ENCODE peak calls at places on chromosomes 3 and 15, in seven cellular contexts. N, E, J, T, L, H and S are unnamed samples.

GRCh38 chr3:105904683-105905320 is 36.0 kb upstream of the CBLB start:
- DNase-seq in J (no peak), E (no peak), T (no peak), N (no peak), L (no peak), H (no peak), S (no peak)

GRCh38 chr15:78509726-78510312 is 2.4 kb downstream of the HYKK start:
- DNase-seq in L (no peak), E (no peak), N (no peak), H (no peak), T (no peak), J (no peak), S (no peak)

GRCh38 chr3:126523745-126524428 is at the start of gene CHST13:
- DNase-seq in H (no peak), T (no peak), N (no peak), E (no peak), L (peak; percentile 79), J (no peak), S (no peak)

GRCh38 chr3:158097571-158098553 is 8.4 kb downstream of the SHOX2 start:
- DNase-seq in E (no peak), H (peak; percentile 60), J (no peak), N (peak; percentile 84), T (no peak), L (peak; percentile 88), S (no peak)

GRCh38 chr15:51390239-51390931 is 48.9 kb downstream of the GLDN start:
- DNase-seq in J (no peak), N (peak; percentile 34), T (no peak), H (no peak), E (no peak), L (no peak), S (no peak)

GRCh38 chr3:176939022-176939817 is 258.1 kb downstream of the TBL1XR1 start:
- DNase-seq in J (no peak), L (peak; percentile 57), H (no peak), E (peak; percentile 65), N (no peak), T (peak; percentile 67), S (peak; percentile 56)

GRCh38 chr3:70006089-70006488 is 6.6 kb downstream of the SAMMSON start:
- DNase-seq in T (no peak), J (no peak), N (no peak), E (no peak), H (no peak), L (no peak), S (no peak)

GRCh38 chr3:9352917-9353823 is 9.7 kb upstream of the THUMPD3 start:
- DNase-seq in N (peak; percentile 88), H (no peak), L (peak; percentile 86), E (no peak), T (peak; percentile 43), J (no peak), S (no peak)

GRCh38 chr3:13932578-13933295 is 52.9 kb upstream of the WNT7A start:
- DNase-seq in T (no peak), E (no peak), H (no peak), J (no peak), N (no peak), L (no peak), S (no peak)

GRCh38 chr3:63886843-63887242 is 23.2 kb downstream of the ATXN7 start:
- DNase-seq in L (no peak), E (no peak), H (no peak), J (no peak), N (no peak), T (no peak), S (no peak)

GRCh38 chr3:171142985-171143384 is 116.5 kb upstream of the SLC2A2 start:
- DNase-seq in E (peak; percentile 26), L (no peak), T (peak; percentile 35), N (no peak), H (no peak), J (no peak), S (no peak)

GRCh38 chr3:5072100-5072816 is 49.8 kb upstream of the ARL8B start:
- DNase-seq in E (no peak), J (no peak), L (no peak), N (peak; percentile 87), H (peak; percentile 68), T (no peak), S (no peak)

GRCh38 chr3:160676547-160677303 is at the start of gene ARL14:
- DNase-seq in N (no peak), E (no peak), L (peak; percentile 62), T (peak; percentile 37), J (no peak), H (no peak), S (no peak)

GRCh38 chr3:69105320-69105719 is 17.1 kb downstream of the LMOD3 start:
- DNase-seq in H (no peak), T (no peak), N (no peak), E (no peak), L (no peak), J (no peak), S (no peak)

GRCh38 chr15:64532921-64533320 is 72.5 kb downstream of the ZNF609 start:
- DNase-seq in E (no peak), N (no peak), T (no peak), J (no peak), L (no peak), H (no peak), S (no peak)

GRCh38 chr3:481680-482079 is 285.1 kb downstream of the CHL1 start:
- DNase-seq in H (no peak), N (no peak), L (no peak), E (no peak), T (no peak), J (no peak), S (no peak)

GRCh38 chr3:81485444-81485865 is 276.0 kb downstream of the GBE1 start:
- DNase-seq in L (no peak), N (no peak), H (no peak), T (peak; percentile 45), J (no peak), E (peak; percentile 21), S (peak; percentile 67)

GRCh38 chr15:35519536-35520149 is 26.3 kb downstream of the DPH6 start:
- DNase-seq in E (peak; percentile 18), T (no peak), N (no peak), L (no peak), H (no peak), J (no peak), S (no peak)

GRCh38 chr3:64634461-64634860 is 53.3 kb downstream of the ADAMTS9 start:
- DNase-seq in E (no peak), L (no peak), H (no peak), N (no peak), T (no peak), J (no peak), S (no peak)

GRCh38 chr3:100024520-100025303 is 89.6 kb downstream of the FILIP1L start:
- DNase-seq in N (no peak), E (no peak), T (no peak), H (no peak), L (no peak), J (no peak), S (no peak)
- H3K4me3 ChIP-seq in N (no peak overlapping the region), E (no peak overlapping the region), T (no peak overlapping the region), H (no peak overlapping the region), L (no peak overlapping the region), J (no peak overlapping the region), S (no peak overlapping the region)

GRCh38 chr3:146199762-146200161 is 38.8 kb upstream of the PLOD2 start:
- DNase-seq in E (no peak), H (no peak), J (no peak), N (no peak), L (no peak), T (no peak), S (no peak)

GRCh38 chr3:146195030-146195429 is 34.0 kb upstream of the PLOD2 start:
- DNase-seq in E (no peak), J (no peak), N (no peak), H (no peak), T (no peak), L (no peak), S (no peak)

GRCh38 chr3:146200461-146201220 is 39.7 kb upstream of the PLOD2 start:
- DNase-seq in L (no peak), E (no peak), H (no peak), J (no peak), T (no peak), N (no peak), S (no peak)

GRCh38 chr3:146195605-146196004 is 34.6 kb upstream of the PLOD2 start:
- DNase-seq in T (no peak), L (no peak), N (no peak), H (no peak), E (no peak), J (no peak), S (no peak)

DNA sequence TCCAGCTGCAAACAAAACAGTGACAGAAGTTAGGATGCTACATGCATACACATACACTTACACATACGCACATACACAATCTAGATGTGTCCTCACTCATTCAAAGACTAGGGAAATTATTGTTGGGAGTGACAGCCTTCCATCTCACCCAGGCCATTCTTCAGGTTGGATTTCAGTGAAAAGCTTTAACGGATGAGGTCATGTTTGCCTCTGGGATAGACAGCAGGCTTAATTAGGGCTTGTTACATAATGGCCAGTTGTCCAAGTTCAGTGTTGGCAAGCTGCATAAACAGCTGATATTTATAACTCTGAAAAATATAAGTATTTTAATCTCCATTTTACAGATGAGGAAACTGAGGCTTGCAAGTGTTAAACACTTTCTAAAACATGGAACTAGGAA is 35.8 kb upstream of the PLOD2 start:
- DNase-seq in N (no peak), J (no peak), H (no peak), E (no peak), T (no peak), L (no peak), S (no peak)
- H3K4me3 ChIP-seq in N (no peak overlapping the region), J (no peak overlapping the region), H (no peak overlapping the region), E (no peak overlapping the region), T (no peak overlapping the region), L (no peak overlapping the region), S (no peak overlapping the region)

GRCh38 chr3:147411235-147411607 is 2.1 kb downstream of the ZIC1 start:
- DNase-seq in J (no peak), L (no peak), T (no peak), E (no peak), H (no peak), N (peak; percentile 82), S (no peak)
- H3K4me3 ChIP-seq in J (peak overlapping the region; percentile 56), L (peak overlapping the region; percentile 35), T (peak overlapping the region; percentile 45), E (peak overlapping the region; percentile 43), H (peak overlapping the region; percentile 47), N (peak overlapping the region; percentile 32), S (peak overlapping the region; percentile 53)

GRCh38 chr3:135217730-135218129 is 422.7 kb downstream of the EPHB1 start:
- DNase-seq in J (no peak), L (no peak), T (no peak), E (no peak), H (no peak), N (no peak), S (no peak)

GRCh38 chr3:135218782-135219181 is 423.7 kb downstream of the EPHB1 start:
- DNase-seq in N (no peak), H (no peak), J (no peak), T (no peak), L (no peak), E (no peak), S (no peak)

GRCh38 chr3:135215516-135215915 is 420.5 kb downstream of the EPHB1 start:
- DNase-seq in J (no peak), E (no peak), T (no peak), H (no peak), L (no peak), N (no peak), S (no peak)

GRCh38 chr3:135218304-135218703 is 423.2 kb downstream of the EPHB1 start:
- DNase-seq in L (no peak), T (no peak), J (no peak), N (no peak), E (no peak), H (no peak), S (no peak)

DNA sequence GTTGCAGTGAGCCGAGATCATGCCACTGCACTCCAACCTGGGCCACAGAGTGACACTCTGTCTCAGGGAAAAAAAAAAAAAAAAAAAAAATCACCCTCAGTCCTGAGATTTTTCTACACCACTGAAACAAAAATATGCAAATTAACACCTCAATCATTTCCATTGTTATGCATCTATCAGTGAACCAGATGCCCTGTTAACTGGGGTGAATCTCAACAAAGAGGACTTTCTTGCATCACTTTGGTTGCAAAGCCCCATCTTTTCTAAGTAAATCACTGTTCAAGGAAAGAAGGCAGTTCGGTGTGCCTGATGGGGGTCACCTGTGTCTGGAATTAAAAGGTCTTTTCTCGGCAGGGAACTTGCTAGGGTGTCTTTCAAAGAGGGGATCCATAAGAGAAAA is 421.6 kb downstream of the EPHB1 start:
- DNase-seq in L (no peak), J (no peak), E (no peak), H (no peak), T (no peak), N (no peak), S (no peak)
- H3K4me3 ChIP-seq in L (no peak overlapping the region), J (no peak overlapping the region), E (no peak overlapping the region), H (no peak overlapping the region), T (no peak overlapping the region), N (no peak overlapping the region), S (no peak overlapping the region)